ENCODE peak calls at places on chromosomes 13 and 19, in seven cellular contexts. E is AG10803, H is epithelial cell of esophagus, A is body of pancreas, L is IMR-90, D is heart left ventricle, C is BJ. M is an unnamed sample.

GRCh38 chr13:76552373-76552772 is 333.8 kb downstream of the KCTD12 start:
- DNase-seq in E (no peak), H (no peak), A (no peak), L (no peak), D (no peak), C (no peak), M (no peak)

GRCh38 chr13:111318396-111318795 is 2.0 kb upstream of the TEX29 start:
- DNase-seq in E (no peak), H (no peak), A (no peak), L (peak), D (no peak), C (no peak), M (no peak)

GRCh38 chr19:48271531-48272151 is 1.8 kb downstream of the ZNF114 start:
- DNase-seq in E (peak), H (peak), A (peak), L (peak), D (peak), C (no peak), M (peak)

GRCh38 chr13:55298201-55298600 is 1842.5 kb upstream of the PRR20A start:
- DNase-seq in E (no peak), H (no peak), A (no peak), L (no peak), D (no peak), C (no peak), M (no peak)

GRCh38 chr19:29681422-29682235 is 16.4 kb downstream of the PLEKHF1 start:
- DNase-seq in E (peak), H (no peak), A (no peak), L (no peak), D (no peak), C (no peak), M (no peak)

GRCh38 chr19:36203293-36203692 is 11.2 kb downstream of the ZNF565 start:
- DNase-seq in E (no peak), H (no peak), A (no peak), L (no peak), D (no peak), C (no peak), M (no peak)

GRCh38 chr13:85864963-85865530 is 65.8 kb upstream of the SLITRK6 start:
- DNase-seq in E (no peak), H (peak), A (no peak), L (peak), D (no peak), C (no peak), M (no peak)

GRCh38 chr19:41431426-41432386 is 4.5 kb upstream of the B3GNT8 start:
- DNase-seq in E (peak), H (peak), A (no peak), L (peak), D (peak), C (no peak), M (no peak)

GRCh38 chr13:79995334-79995733 is 345.6 kb downstream of the SPRY2 start:
- DNase-seq in E (peak), H (peak), A (no peak), L (peak), D (no peak), C (peak), M (no peak)

GRCh38 chr19:57935731-57936130 is 529 bp upstream of the ZNF418 start:
- DNase-seq in E (no peak), H (no peak), A (no peak), L (no peak), D (no peak), C (no peak), M (no peak)

GRCh38 chr19:3585301-3586123 is at the start of gene GIPC3:
- DNase-seq in E (no peak), H (no peak), A (no peak), L (no peak), D (no peak), C (no peak), M (no peak)

GRCh38 chr13:29472317-29472961 is 123.0 kb downstream of the SLC7A1 start:
- DNase-seq in E (peak), H (peak), A (peak), L (peak), D (no peak), C (no peak), M (peak)

GRCh38 chr19:10478903-10479384 is 24.2 kb downstream of the KEAP1 start:
- DNase-seq in E (peak), H (peak), A (peak), L (peak), D (peak), C (peak), M (peak)
- TF ChIP-seq CTCF in E (peak), H (peak), A (peak), L (peak), D (peak), C (peak), M (peak)

DNA sequence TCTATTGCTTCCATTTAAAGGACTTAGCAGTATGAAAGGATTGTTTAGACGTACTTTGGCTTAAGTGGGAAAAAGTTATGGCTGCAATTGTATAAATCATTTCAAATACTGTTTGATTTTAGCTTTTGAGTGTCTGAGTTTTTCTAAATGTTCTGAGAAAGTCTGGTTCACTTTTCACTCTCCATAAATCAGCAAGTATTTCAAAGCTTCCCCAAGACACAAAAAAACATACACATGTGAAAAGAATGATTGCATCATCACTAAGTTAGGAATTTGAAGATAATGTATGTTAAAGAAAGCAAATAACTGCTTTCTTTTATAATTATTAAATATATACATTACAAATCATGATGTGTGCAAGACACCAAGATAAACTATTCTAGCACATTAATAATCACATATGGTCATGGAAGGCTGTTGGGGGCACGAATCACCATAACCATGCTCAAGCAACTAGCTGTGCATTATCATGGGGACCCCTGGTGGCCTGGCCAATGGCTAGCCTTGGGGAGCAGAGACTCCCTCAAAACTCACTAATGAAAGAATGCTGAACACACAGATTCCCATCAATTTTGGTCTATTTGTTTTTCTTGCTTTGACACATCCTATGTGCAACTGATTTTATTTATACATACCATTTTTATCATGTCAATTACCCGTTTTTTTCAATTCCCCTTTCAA is 111.1 kb downstream of the MIPEP start:
- DNase-seq in E (peak), H (no peak), A (no peak), L (peak), D (no peak), C (no peak), M (no peak)
- TF ChIP-seq CTCF in E (no peak), H (no peak), A (no peak), L (peak), D (peak), C (peak), M (no peak)

DNA sequence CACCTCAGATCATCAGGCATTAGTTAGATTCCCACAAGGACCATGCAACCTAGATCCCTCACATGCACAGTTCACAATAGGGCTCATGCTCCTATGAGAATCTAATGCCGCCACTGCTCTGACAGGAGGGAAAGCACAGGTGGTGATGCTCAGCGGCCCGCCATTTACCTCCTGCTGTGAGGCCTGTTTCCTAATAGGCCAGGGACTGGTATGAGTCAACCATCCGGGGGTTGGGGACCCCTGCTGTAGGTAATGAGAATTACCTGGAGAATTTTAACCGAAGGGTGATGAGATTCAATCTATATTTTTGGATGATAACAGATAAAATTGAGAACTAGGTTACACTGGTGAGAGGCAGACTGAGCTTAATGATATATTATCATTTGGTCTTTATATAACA is 101.4 kb downstream of the LACC1 start:
- DNase-seq in E (no peak), H (no peak), A (no peak), L (no peak), D (no peak), C (no peak), M (no peak)
- TF ChIP-seq CTCF in E (no peak), H (no peak), A (no peak), L (no peak), D (no peak), C (no peak), M (peak)

DNA sequence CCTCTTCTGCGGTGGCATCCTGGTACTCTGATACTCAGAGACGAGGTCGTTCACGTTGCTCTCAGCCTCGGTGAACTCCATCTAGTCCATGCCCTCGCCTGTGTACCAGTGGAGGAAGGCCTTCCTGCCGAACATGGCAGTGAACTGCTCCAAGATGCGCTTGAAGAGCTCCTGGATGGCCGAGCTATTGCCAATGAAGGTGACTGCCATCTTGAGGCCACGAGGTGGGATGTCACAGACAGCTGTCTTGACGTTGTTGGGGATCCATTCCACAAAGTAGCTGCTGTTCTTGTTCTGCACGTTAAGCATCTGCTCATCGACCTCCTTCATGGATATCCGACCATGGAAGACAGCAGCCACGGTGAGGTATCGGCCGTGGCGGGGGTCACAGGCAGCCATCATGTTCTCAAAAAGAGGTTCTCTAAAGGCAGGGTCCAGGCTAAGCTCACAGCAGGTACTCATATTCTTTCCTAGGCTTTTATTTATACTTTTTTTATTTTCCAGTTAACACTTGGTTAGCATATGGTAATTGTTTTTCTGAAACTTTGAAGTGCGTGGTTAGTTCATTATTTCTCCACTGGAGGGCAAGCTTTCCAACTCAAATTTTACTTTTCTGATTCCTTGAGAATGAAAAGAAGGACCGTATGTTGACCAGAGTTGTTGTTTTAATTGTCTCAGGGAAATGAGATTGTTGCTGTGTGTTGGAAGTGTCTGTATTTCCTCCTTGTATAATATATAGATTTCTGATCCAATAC is 72.4 kb upstream of the RGCC start:
- DNase-seq in E (peak), H (no peak), A (no peak), L (peak), D (no peak), C (no peak), M (no peak)
- TF ChIP-seq CTCF in E (peak), H (peak), A (peak), L (peak), D (peak), C (peak), M (peak)

GRCh38 chr19:55912916-55913315 is 19.2 kb downstream of the NLRP13 start:
- DNase-seq in E (no peak), H (no peak), A (no peak), L (no peak), D (no peak), C (no peak), M (no peak)

GRCh38 chr19:55909801-55910200 is 22.3 kb downstream of the NLRP13 start:
- DNase-seq in E (no peak), H (no peak), A (no peak), L (no peak), D (no peak), C (no peak), M (no peak)

GRCh38 chr19:55913643-55914268 is 18.4 kb downstream of the NLRP13 start:
- DNase-seq in E (no peak), H (no peak), A (no peak), L (no peak), D (no peak), C (no peak), M (no peak)
- TF ChIP-seq CTCF in E (no peak), H (no peak), A (no peak), L (no peak), D (no peak), C (no peak), M (no peak)

DNA sequence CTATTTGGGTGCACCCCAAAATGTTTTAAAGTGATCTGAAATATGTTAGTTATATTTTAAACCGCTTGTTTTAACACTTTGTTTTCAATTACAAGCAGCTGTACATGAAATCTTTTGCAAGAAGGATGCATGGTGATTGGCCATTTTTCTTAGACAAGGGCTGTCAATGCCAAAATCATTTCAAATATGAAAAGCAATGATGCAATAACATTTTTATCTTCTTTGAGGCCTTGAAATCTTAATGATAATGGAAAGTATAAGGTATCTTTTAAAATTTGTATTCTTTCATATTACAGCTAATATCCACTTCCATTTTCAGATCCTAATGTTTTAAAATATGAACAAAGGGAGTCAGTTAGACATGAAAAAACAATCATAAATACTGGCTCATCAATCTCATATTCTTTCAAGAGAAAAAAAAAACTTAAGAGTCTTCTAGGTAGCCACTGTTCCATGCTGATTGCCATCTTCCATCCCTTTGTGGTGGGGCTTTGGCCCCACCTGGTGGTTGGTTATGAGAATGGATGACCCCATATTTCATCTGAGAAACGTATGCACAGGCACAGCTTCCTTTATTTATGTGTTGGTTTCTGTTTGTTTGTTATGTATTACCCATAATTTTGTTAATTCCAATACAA is 330.3 kb upstream of the MIR17HG start:
- DNase-seq in E (peak), H (peak), A (peak), L (peak), D (no peak), C (no peak), M (peak)
- TF ChIP-seq CTCF in E (peak), H (peak), A (peak), L (peak), D (peak), C (peak), M (peak)

M was measured in progenitor cell of endocrine pancreas.